ENCODE peak calls at places on chromosome 1, in ten cellular contexts. O is GOT3, D is germinal center, I is cerebellum, K is occipital lobe, P is MCF 10A, L is fibroblast of lung, N is iris pigment epithelial cell, A is progenitor cell of endocrine pancreas, J is endothelial cell. Z is an unnamed sample.

GRCh38 chr1:85447000-85447943 is 17.7 kb downstream of the DDAH1 start:
- DNase-seq in O (no peak), D (no peak), I (no peak), K (no peak), P (no peak), L (peak), N (peak), A (no peak), J (no peak), Z (no peak)

GRCh38 chr1:102758418-102758817 is 349.9 kb downstream of the COL11A1 start:
- DNase-seq in O (no peak), D (no peak), I (no peak), K (no peak), P (no peak), L (no peak), N (no peak), A (no peak), J (no peak), Z (no peak)

GRCh38 chr1:6121021-6121421 is 59.1 kb downstream of the CHD5 start:
- DNase-seq in O (no peak), D (no peak), I (no peak), K (no peak), P (no peak), L (no peak), N (no peak), A (no peak), J (no peak), Z (no peak)

GRCh38 chr1:151838491-151839412 is 868 bp downstream of the C2CD4D start:
- DNase-seq in O (no peak), D (peak), I (no peak), K (no peak), P (no peak), L (no peak), N (no peak), A (no peak), J (no peak), Z (no peak)

GRCh38 chr1:65230741-65231439 is 78.5 kb upstream of the DNAJC6 start:
- DNase-seq in O (no peak), D (no peak), I (no peak), K (no peak), P (no peak), L (no peak), N (no peak), A (no peak), J (no peak), Z (no peak)

GRCh38 chr1:225880636-225881035 is 1.5 kb downstream of the TMEM63A start:
- DNase-seq in O (no peak), D (no peak), I (no peak), K (no peak), P (no peak), L (no peak), N (no peak), A (no peak), J (no peak), Z (no peak)

GRCh38 chr1:223035724-223036478 is 107.1 kb downstream of the TLR5 start:
- DNase-seq in O (no peak), D (no peak), I (no peak), K (no peak), P (no peak), L (no peak), N (no peak), A (no peak), J (no peak), Z (no peak)

GRCh38 chr1:168499094-168500049 is 44.4 kb downstream of the XCL2 start:
- DNase-seq in O (no peak), D (no peak), I (no peak), K (no peak), P (peak), L (no peak), N (peak), A (no peak), J (no peak), Z (no peak)

GRCh38 chr1:94144836-94145235 is 23.9 kb upstream of the ABCA4 start:
- DNase-seq in O (no peak), D (no peak), I (no peak), K (no peak), P (no peak), L (no peak), N (no peak), A (no peak), J (no peak), Z (no peak)

GRCh38 chr1:244964112-244964971 is 100.0 kb upstream of the HNRNPU start:
- DNase-seq in O (no peak), D (no peak), I (peak), K (peak), P (peak), L (peak), N (peak), A (no peak), J (no peak), Z (no peak)